ENCODE peak calls at places on chromosome 1, in six cellular contexts. A is 8988T; I is psoas muscle; C is CD8-positive, alpha-beta memory T cell; F is iPS-NIHi11; R is GF-D8. K is an unnamed sample.

GRCh38 chr1:145871994-145872411 is 13.1 kb upstream of the PIAS3 start:
- DNase-seq in A (no peak), I (peak), C (no peak), F (peak), R (peak), K (no peak)

GRCh38 chr1:202186327-202186726 is 7.3 kb upstream of the LGR6 start:
- DNase-seq in A (no peak), I (no peak), C (no peak), F (no peak), R (no peak), K (no peak)

GRCh38 chr1:32969556-32969955 is 4.9 kb upstream of the RNF19B start:
- DNase-seq in A (no peak), I (no peak), C (no peak), F (no peak), R (no peak), K (no peak)

GRCh38 chr1:186535388-186536133 is 74.6 kb upstream of the PDC start:
- DNase-seq in A (no peak), I (no peak), C (no peak), F (no peak), R (no peak), K (peak)

GRCh38 chr1:156814571-156815260 is 1.9 kb downstream of the SH2D2A start:
- DNase-seq in A (no peak), I (no peak), C (peak), F (no peak), R (no peak), K (no peak)

GRCh38 chr1:227788279-227789041 is 27.0 kb upstream of the PRSS38 start:
- DNase-seq in A (peak), I (peak), C (peak), F (peak), R (no peak), K (peak)

GRCh38 chr1:222754386-222755139 is 17.6 kb downstream of the FAM177B start:
- DNase-seq in A (no peak), I (peak), C (no peak), F (no peak), R (no peak), K (peak)

GRCh38 chr1:101732221-101732620 is 264.5 kb downstream of the OLFM3 start:
- DNase-seq in A (no peak), I (no peak), C (no peak), F (no peak), R (no peak), K (no peak)

GRCh38 chr1:24955161-24955560 is 25.1 kb upstream of the RUNX3 start:
- DNase-seq in A (no peak), I (no peak), C (peak), F (no peak), R (peak), K (no peak)

GRCh38 chr1:233972951-233973635 is 68.6 kb downstream of the SLC35F3 start:
- DNase-seq in A (no peak), I (no peak), C (no peak), F (no peak), R (no peak), K (peak)

GRCh38 chr1:99365545-99365944 is 101.3 kb downstream of the PLPPR4 start:
- DNase-seq in A (no peak), I (no peak), C (no peak), F (no peak), R (no peak), K (no peak)